ENCODE peak calls at places on chromosomes 6 and 20, in seven cellular contexts. O is IMR-90, Y is endothelial cell, D is Calu3, V is endodermal cell, J is choroid plexus epithelial cell, U is adrenal gland. Q is an unnamed sample.

GRCh38 chr20:62277253-62277652 is 25.5 kb upstream of the ADRM1 start:
- DNase-seq in J (no peak), D (no peak), O (no peak), Y (no peak), V (no peak), U (no peak), Q (no peak)

GRCh38 chr6:36977470-36977941 is 8.5 kb downstream of the MTCH1 start:
- DNase-seq in J (peak; percentile 28), D (no peak), Y (no peak), O (no peak), V (peak; percentile 71), U (peak; percentile 32), Q (peak; percentile 69)

GRCh38 chr20:445514-446336 is 16.6 kb downstream of the TBC1D20 start:
- DNase-seq in O (no peak), D (no peak), V (no peak), U (no peak), J (no peak), Y (no peak), Q (no peak)

GRCh38 chr6:166540631-166541331 is 45.7 kb downstream of the RAMACL start:
- DNase-seq in Y (no peak), J (no peak), D (peak; percentile 43), O (peak; percentile 17), U (no peak), V (no peak), Q (peak; percentile 80)

GRCh38 chr6:75940558-75940957 is 131.9 kb downstream of the IMPG1 start:
- DNase-seq in J (no peak), Y (no peak), U (no peak), O (no peak), V (no peak), D (no peak), Q (no peak)

GRCh38 chr20:29497261-29497671 is 1760.2 kb upstream of the DEFB115 start:
- DNase-seq in J (peak; percentile 52), U (peak; percentile 76), V (no peak), Y (no peak), D (no peak), O (no peak), Q (peak; percentile 31)

GRCh38 chr6:1015819-1016218 is 296.1 kb upstream of the FOXQ1 start:
- DNase-seq in U (no peak), D (peak; percentile 4), V (no peak), Y (no peak), J (peak; percentile 45), O (no peak), Q (no peak)

GRCh38 chr20:46799781-46800180 is 90.3 kb downstream of the SLC2A10 start:
- DNase-seq in Y (no peak), U (no peak), V (no peak), D (no peak), J (no peak), O (no peak), Q (no peak)

GRCh38 chr6:89321571-89321970 is 6.5 kb upstream of the GABRR2 start:
- DNase-seq in J (no peak), U (peak; percentile 28), V (no peak), D (no peak), Y (no peak), O (no peak), Q (peak; percentile 17)

GRCh38 chr20:2023151-2023550 is 29.3 kb upstream of the PDYN start:
- DNase-seq in Y (no peak), D (no peak), O (no peak), V (no peak), U (no peak), J (no peak), Q (no peak)

GRCh38 chr20:24405810-24406209 is 63.6 kb upstream of the SYNDIG1 start:
- DNase-seq in O (no peak), D (no peak), V (no peak), U (no peak), Y (no peak), J (peak; percentile 20), Q (no peak)

GRCh38 chr6:168711049-168711640 is 270.2 kb downstream of the SMOC2 start:
- DNase-seq in U (no peak), O (no peak), J (peak; percentile 15), V (no peak), Y (no peak), D (no peak), Q (no peak)

GRCh38 chr6:5511924-5512323 is 250.6 kb downstream of the FARS2 start:
- DNase-seq in V (no peak), Y (no peak), U (peak; percentile 12), J (peak; percentile 85), D (no peak), O (peak; percentile 88), Q (no peak)

GRCh38 chr6:134080171-134080795 is 27.9 kb upstream of the SLC2A12 start:
- DNase-seq in O (no peak), D (peak; percentile 26), U (no peak), V (no peak), J (peak; percentile 45), Y (no peak), Q (no peak)

GRCh38 chr20:58693226-58694006 is 816 bp downstream of the NPEPL1 start:
- DNase-seq in V (peak; percentile 74), O (no peak), Y (no peak), U (peak; percentile 23), J (no peak), D (peak; percentile 41), Q (peak; percentile 48)

GRCh38 chr20:57714409-57715267 is 4.8 kb upstream of the PMEPA1 start:
- DNase-seq in D (peak; percentile 43), Y (no peak), U (no peak), J (peak; percentile 47), V (no peak), O (peak; percentile 69), Q (no peak)

GRCh38 chr20:24942679-24943078 is 6.4 kb upstream of the CST7 start:
- DNase-seq in U (no peak), Y (no peak), D (no peak), O (no peak), J (no peak), V (peak; percentile 26), Q (no peak)

GRCh38 chr6:506508-506907 is 115.0 kb downstream of the IRF4 start:
- DNase-seq in U (no peak), O (no peak), V (no peak), J (no peak), Y (no peak), D (no peak), Q (peak; percentile 59)

DNA sequence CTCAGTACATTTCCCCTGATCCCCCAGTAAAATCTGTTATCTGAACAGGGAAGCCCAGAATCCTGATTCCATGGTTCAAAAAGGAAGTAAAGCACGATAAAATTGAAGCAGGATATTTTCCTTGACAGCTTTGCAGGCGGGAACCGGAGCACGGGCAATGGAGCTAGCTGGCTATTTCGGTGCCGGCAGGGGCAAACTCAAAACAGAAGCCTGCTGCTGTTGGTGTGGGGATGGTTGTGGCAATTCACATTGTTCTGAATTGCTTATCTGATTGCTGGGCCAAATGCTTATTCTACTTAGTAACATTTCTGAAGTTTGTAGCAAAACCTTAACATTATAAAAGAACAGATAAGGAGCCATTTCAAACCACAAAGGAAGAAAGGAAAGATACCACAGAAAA is 172.4 kb downstream of the MMS22L start:
- DNase-seq in O (no peak), Y (peak; percentile 28), D (no peak), U (no peak), V (no peak), J (no peak), Q (no peak)
- TF ChIP-seq CTCF in O (no peak), Y (no peak), D (no peak), U (no peak), V (no peak), J (no peak), Q (no peak)

DNA sequence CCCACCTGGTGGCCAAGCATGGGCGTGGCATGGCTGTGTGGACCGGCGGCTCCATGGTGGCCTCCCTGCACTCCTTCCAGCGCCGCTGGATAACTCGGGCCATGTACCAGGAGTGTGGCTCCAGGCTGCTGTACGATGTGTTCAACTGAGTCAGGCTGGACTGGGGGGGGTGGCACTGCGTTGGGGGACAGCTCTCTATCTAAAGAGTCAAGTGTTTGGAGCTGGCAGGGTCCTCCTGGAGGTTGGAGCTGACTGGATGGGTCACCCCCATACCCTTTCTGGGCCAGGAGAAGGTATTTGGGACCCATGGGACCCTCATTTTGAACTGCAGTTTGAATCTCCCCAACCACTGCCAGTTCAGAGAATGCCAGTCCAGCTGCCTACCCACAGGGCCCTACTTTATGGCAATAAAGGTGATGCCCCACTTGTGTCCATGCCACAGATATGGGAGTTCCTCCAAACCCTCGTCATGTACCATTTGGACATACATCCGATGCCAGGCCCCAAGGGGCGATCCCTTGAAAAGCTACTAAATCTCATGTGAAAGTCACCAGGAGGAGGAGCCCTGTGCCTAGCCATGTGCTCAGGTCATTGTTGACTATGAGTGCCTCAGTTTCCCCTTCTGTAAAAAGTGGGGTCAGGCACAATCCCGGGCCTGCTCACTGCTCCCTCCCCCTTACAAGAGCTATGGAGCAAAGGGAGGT is 1.5 kb downstream of the ACTL10 start:
- DNase-seq in Y (peak; percentile 85), V (peak; percentile 93), U (no peak), O (no peak), J (no peak), D (no peak), Q (peak; percentile 91)
- TF ChIP-seq CTCF in Y (no peak), V (no peak), U (no peak), O (peak; percentile 71), J (peak; percentile 80), D (no peak), Q (peak; percentile 95)

DNA sequence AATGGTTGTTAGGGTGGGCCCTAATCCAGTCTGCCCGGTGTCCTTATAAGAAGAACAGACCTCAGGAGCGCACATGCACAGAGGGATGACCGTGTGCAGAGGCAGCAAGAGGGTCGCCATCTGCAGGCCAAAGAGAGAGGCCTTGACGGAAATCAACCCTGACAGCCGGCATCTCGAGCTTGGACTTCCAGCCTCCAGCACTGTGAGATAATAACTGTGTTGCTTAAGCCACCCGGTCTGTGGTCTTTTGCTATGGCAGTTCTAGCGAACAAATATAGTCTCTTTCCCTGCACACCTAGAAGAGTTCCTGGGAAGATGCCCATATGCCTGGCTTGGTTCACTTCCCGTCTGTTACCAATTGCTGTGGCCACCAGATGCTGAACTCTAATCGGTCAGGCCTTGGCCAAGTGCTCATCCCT is 35.3 kb upstream of the PTGIS start:
- DNase-seq in Y (peak; percentile 44), V (peak; percentile 82), O (peak; percentile 45), D (peak; percentile 41), J (peak; percentile 86), U (no peak), Q (no peak)
- TF ChIP-seq CTCF in Y (peak; percentile 11), V (peak; percentile 75), O (peak; percentile 46), D (peak; percentile 42), J (peak; percentile 84), U (no peak), Q (no peak)

GRCh38 chr20:60857708-60858107 is 394.4 kb upstream of the CDH4 start:
- DNase-seq in U (no peak), J (peak; percentile 1), Y (no peak), O (peak; percentile 43), V (no peak), D (no peak), Q (no peak)

DNA sequence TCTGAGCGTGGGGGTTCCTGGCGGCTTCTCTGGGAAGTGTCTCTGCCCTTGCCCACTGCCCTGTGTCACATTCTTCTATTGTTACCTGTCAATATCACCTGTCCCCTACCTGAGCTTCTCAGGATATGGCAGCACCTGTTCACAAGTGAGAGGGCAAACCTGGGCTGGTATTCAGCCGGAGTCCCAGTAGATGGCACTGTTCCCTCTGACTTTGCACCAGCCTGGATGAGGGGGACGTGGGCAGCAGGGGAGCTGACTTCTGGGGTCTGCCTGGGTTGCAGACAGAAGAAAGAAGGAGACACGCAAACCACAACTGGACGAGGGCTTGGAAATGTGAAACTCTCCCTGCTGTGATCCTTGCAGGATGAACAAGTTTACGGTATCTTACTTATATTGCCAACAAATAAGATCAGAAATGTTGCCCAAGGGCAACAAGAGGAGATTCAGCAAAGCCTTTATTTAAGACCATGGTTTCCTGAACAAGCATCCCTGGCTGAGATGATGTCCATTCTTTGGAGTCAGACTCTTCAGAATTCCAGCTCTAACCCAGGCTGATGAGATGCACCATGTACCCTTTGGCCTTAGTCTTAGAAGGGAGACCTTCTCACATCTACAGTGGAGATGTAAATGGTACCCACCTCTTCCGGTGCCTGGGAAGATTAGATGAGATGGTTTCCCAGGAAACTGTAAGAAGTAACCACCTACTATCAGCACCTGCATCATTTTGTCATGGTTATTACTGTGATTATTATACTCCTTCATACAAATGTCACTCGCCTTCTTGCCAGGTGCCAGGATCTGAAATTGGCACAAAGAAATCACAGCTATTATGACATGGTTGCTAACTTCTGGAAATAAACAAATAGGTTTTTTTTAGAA is 400.0 kb upstream of the CDH4 start:
- DNase-seq in J (peak; percentile 1), D (no peak), U (no peak), O (no peak), Y (peak; percentile 60), V (peak; percentile 86), Q (no peak)
- TF ChIP-seq CTCF in J (peak; percentile 36), D (no peak), U (peak; percentile 13), O (peak; percentile 25), Y (peak; percentile 38), V (peak; percentile 85), Q (peak; percentile 26)